ENCODE peak calls at places on chromosomes 3 and 15, in four cellular contexts. W is WTC11, B is HepG2, Y is K562. N is an unnamed sample.

GRCh38 chr3:103052236-103052830 is 617.5 kb downstream of the ZPLD1 start:
- DNase-seq in W (no peak), B (no peak), Y (no peak), N (no peak)

GRCh38 chr15:96347181-96348111 is 16.9 kb downstream of the NR2F2 start:
- DNase-seq in W (peak), B (no peak), Y (peak), N (no peak)

GRCh38 chr3:42115946-42116345 is 24.8 kb downstream of the TRAK1 start:
- DNase-seq in W (no peak), B (no peak), Y (no peak), N (no peak)

GRCh38 chr15:43207024-43207423 is 13.8 kb downstream of the EPB42 start:
- DNase-seq in W (no peak), B (no peak), Y (no peak), N (no peak)

GRCh38 chr15:43872416-43873020 is 45.7 kb downstream of the WDR76 start:
- DNase-seq in W (peak), B (peak), Y (peak), N (peak)

GRCh38 chr3:98839846-98840245 is 61.6 kb downstream of the DCBLD2 start:
- DNase-seq in W (no peak), B (no peak), Y (no peak), N (no peak)

GRCh38 chr3:104909188-104909587 is 457.5 kb upstream of the ALCAM start:
- DNase-seq in W (no peak), B (no peak), Y (no peak), N (no peak)

GRCh38 chr15:45197512-45197911 is 9.7 kb upstream of the SHF start:
- DNase-seq in W (no peak), B (no peak), Y (no peak), N (no peak)

GRCh38 chr3:33994568-33994967 is 196.1 kb downstream of the PDCD6IP start:
- DNase-seq in W (no peak), B (no peak), Y (no peak), N (no peak)

GRCh38 chr3:33993631-33994030 is 195.2 kb downstream of the PDCD6IP start:
- DNase-seq in W (no peak), B (no peak), Y (no peak), N (no peak)

GRCh38 chr3:33991673-33992072 is 193.2 kb downstream of the PDCD6IP start:
- DNase-seq in W (no peak), B (no peak), Y (peak), N (no peak)

DNA sequence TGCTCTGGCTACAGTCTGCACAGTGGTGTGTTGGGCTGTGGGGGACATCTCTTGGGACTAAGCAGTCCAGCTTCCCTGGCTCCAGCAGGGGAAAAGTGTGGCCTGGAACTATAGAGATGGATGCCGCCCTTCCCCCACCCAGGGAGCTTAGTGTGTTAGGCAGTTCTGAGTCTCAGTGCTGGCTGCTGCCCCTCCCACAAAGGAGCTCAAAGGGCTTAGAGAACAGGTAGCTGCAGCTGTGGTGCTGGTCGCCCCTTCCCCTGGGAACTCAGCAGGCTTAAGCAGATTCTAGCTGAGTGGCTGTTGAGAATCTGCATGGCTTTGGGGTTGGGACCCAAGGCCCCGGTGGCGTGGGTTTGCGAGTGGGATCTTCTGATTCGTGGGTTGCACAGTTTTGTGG is 190.8 kb downstream of the PDCD6IP start:
- DNase-seq in W (peak), B (no peak), Y (no peak), N (no peak)
- TF ChIP-seq ELF4 in W (no peak), B (no peak), Y (no peak), N (no peak)

DNA sequence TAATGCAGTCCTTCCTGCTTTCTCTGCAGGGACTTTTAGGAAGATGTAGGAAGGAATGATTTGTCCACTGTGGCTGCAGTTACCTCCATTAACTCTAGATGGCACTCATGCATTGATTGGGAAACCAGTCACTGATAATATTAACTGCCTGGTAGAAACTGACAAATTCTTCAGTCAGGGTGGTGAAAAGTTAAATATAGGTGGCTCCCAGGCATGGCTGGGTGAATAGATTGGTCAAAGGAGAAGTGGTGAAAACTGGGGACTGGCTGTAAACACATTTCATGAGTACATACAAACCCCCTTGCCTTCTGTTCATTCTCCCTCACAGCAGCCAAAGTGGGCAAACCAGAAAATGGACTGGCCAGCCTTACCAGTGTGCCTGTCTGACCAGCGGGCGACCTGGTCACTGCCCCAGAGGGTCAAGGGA is 333.4 kb downstream of the THSD4 start:
- DNase-seq in W (peak), B (peak), Y (peak), N (peak)
- TF ChIP-seq ELF4 in W (no peak), B (no peak), Y (no peak), N (no peak)

GRCh38 chr3:182697345-182697919 is 95.9 kb upstream of the ATP11B start:
- DNase-seq in W (no peak), B (no peak), Y (peak), N (peak)
- TF ChIP-seq ELF4 in W (no peak), B (no peak), Y (no peak), N (no peak)

GRCh38 chr3:52250122-52250521 is 4.6 kb downstream of the PPM1M start:
- DNase-seq in W (no peak), B (no peak), Y (no peak), N (no peak)

GRCh38 chr3:52248165-52248541 is 2.6 kb downstream of the PPM1M start:
- DNase-seq in W (no peak), B (no peak), Y (no peak), N (no peak)

GRCh38 chr3:52249683-52250082 is 4.1 kb downstream of the PPM1M start:
- DNase-seq in W (no peak), B (no peak), Y (no peak), N (no peak)

GRCh38 chr3:52247455-52248164 is 2.1 kb downstream of the PPM1M start:
- DNase-seq in W (no peak), B (no peak), Y (no peak), N (no peak)

DNA sequence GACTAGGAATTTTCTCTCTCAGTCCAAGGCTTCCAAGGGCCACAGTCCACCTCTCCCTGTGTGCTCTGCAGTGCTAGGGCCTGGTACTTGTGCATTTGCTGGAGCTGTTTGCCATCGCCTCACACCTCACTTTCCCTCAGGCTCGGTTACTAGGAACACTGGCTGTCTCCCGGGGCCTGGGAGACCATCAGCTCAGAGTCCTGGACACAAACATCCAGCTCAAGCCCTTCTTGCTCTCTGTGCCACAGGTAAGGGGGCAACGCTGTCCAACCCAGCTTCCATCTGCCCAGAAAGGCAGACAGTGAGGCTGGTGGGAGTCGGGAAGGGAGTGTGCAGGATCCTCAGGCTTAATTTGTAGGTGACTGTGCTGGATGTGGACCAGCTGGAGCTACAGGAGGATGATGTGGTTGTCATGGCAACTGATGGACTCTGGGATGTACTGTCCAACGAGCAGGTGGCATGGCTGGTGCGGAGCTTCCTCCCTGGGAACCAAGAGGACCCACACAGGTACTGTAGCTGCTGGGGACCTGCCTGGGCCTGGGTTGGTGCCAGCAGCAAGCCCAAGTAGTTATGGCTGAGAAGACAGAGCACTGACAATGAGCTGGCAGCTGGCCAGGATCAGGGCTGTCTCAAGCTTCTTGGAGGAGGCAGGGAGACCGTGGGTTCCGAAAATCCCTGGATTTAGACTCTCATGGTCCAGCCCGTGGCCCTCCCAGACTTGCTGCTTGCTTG is 3.4 kb downstream of the PPM1M start:
- DNase-seq in W (no peak), B (no peak), Y (no peak), N (no peak)
- TF ChIP-seq ELF4 in W (no peak), B (no peak), Y (no peak), N (no peak)

GRCh38 chr3:110711130-110711832 is 360.3 kb upstream of the NECTIN3 start:
- DNase-seq in W (no peak), B (no peak), Y (no peak), N (no peak)
- TF ChIP-seq ELF4 in W (no peak), B (no peak), Y (no peak), N (no peak)

GRCh38 chr3:60979861-60980739 is 271.2 kb downstream of the FHIT start:
- DNase-seq in W (no peak), B (no peak), Y (no peak), N (no peak)
- TF ChIP-seq ELF4 in W (no peak), B (no peak), Y (no peak), N (no peak)

GRCh38 chr3:56868706-56869105 is 67.0 kb upstream of the ARHGEF3 start:
- DNase-seq in W (no peak), B (no peak), Y (no peak), N (no peak)

GRCh38 chr3:56874269-56874668 is 72.5 kb upstream of the ARHGEF3 start:
- DNase-seq in W (no peak), B (no peak), Y (no peak), N (no peak)

GRCh38 chr3:56870436-56870835 is 68.7 kb upstream of the ARHGEF3 start:
- DNase-seq in W (no peak), B (peak), Y (no peak), N (no peak)

GRCh38 chr3:56864886-56865527 is 63.3 kb upstream of the ARHGEF3 start:
- DNase-seq in W (no peak), B (no peak), Y (no peak), N (no peak)

GRCh38 chr3:56869157-56869889 is 67.6 kb upstream of the ARHGEF3 start:
- DNase-seq in W (no peak), B (no peak), Y (no peak), N (no peak)
- TF ChIP-seq ELF4 in W (no peak), B (no peak), Y (no peak), N (no peak)